ENCODE peak calls at places on chromosomes 5 and 9, in four cellular contexts. O is GM23338, F is HCT116, D is hepatocyte. A is an unnamed sample.

GRCh38 chr5:140358738-140359310 is 1.2 kb upstream of the SLC4A9 start:
- DNase-seq in O (peak; percentile 88), F (no peak), D (no peak), A (peak; percentile 87)

GRCh38 chr9:33695856-33696255 is 99.5 kb upstream of the PRSS3 start:
- DNase-seq in O (no peak), F (no peak), D (no peak), A (no peak)

GRCh38 chr9:127393680-127394079 is 3.3 kb upstream of the SLC2A8 start:
- DNase-seq in O (no peak), F (no peak), D (no peak), A (no peak)

GRCh38 chr5:149857499-149857898 is 87.1 kb downstream of the PDE6A start:
- DNase-seq in O (no peak), F (no peak), D (peak; percentile 49), A (no peak)

GRCh38 chr9:69476016-69476415 is 151.0 kb downstream of the ENTREP1 start:
- DNase-seq in O (no peak), F (no peak), D (no peak), A (no peak)

GRCh38 chr5:62460578-62460983 is 48.0 kb downstream of the IPO11 start:
- DNase-seq in O (peak; percentile 84), F (no peak), D (peak; percentile 70), A (peak; percentile 68)

GRCh38 chr9:121439016-121439415 is 60.6 kb downstream of the GGTA1 start:
- DNase-seq in O (no peak), F (no peak), D (no peak), A (no peak)

GRCh38 chr9:83544002-83544698 is 5.9 kb upstream of the FRMD3 start:
- DNase-seq in O (peak; percentile 88), F (peak; percentile 42), D (peak; percentile 80), A (peak; percentile 70)

GRCh38 chr9:124820606-124821246 is 32.5 kb upstream of the WDR38 start:
- DNase-seq in O (no peak), F (no peak), D (no peak), A (no peak)

GRCh38 chr9:127973169-127974001 is 7.4 kb downstream of the EEIG1 start:
- DNase-seq in O (no peak), F (no peak), D (no peak), A (no peak)

GRCh38 chr5:90173299-90174030 is 236.1 kb downstream of the CETN3 start:
- DNase-seq in O (no peak), F (no peak), D (no peak), A (no peak)

GRCh38 chr9:113493080-113493615 is 29.6 kb downstream of the RGS3 start:
- DNase-seq in O (no peak), F (no peak), D (no peak), A (no peak)

GRCh38 chr9:34771023-34771422 is 61.1 kb upstream of the CCL21 start:
- DNase-seq in O (no peak), F (no peak), D (no peak), A (no peak)

GRCh38 chr5:85614482-85614881 is 1003.3 kb upstream of the COX7C start:
- DNase-seq in O (no peak), F (no peak), D (no peak), A (no peak)

GRCh38 chr9:17322882-17323864 is 188.3 kb downstream of the CNTLN start:
- DNase-seq in O (no peak), F (no peak), D (no peak), A (no peak)

GRCh38 chr9:94085062-94085639 is 887 bp downstream of the PTPDC1 start:
- DNase-seq in O (peak; percentile 62), F (peak; percentile 82), D (no peak), A (no peak)
- H3K27ac ChIP-seq in O (peak overlapping the region; percentile 78), F (peak overlapping the region; percentile 42), D (no peak overlapping the region), A (no peak overlapping the region)

GRCh38 chr9:12544700-12545099 is 148.5 kb upstream of the TYRP1 start:
- DNase-seq in O (no peak), F (no peak), D (no peak), A (no peak)

GRCh38 chr9:12539602-12540001 is 153.6 kb upstream of the TYRP1 start:
- DNase-seq in O (no peak), F (no peak), D (no peak), A (no peak)

GRCh38 chr9:12538842-12539584 is 154.2 kb upstream of the TYRP1 start:
- DNase-seq in O (peak; percentile 21), F (no peak), D (no peak), A (no peak)
- TF ChIP-seq EZH2phosphoT487 in O (no peak), F (no peak), D (no peak), A (no peak)

DNA sequence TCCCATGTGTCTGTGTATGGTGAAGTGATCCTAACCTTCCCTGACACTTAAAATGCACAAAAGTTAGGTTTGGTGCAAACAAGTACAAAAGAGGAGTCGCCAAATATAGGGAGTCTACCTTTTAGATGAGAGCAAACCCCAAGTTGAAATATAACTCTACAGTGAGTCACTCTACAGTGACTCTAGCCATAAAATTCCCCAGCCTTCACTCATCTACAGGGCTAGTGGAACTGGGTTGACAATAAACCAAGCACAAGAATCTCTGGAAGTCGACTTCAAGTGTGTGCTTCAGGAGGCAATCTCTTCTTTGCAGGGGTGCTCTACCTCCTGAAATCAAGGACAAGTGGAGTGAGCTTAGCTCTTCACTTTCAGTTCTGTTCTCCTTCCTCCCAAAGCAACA is 3.3 kb downstream of the SHISAL2B start:
- DNase-seq in O (no peak), F (no peak), D (no peak), A (no peak)
- H3K27me3 ChIP-seq in O (peaks cover 19% of the 10 kb centered on the region), F (peaks cover 5% of the 10 kb centered on the region), D (peaks cover 39% of the 10 kb centered on the region), A (peaks cover 26% of the 10 kb centered on the region)

GRCh38 chr9:94553029-94553938 is 1.6 kb upstream of the PCAT7 start:
- DNase-seq in O (peak; percentile 45), F (no peak), D (peak; percentile 40), A (peak; percentile 45)

GRCh38 chr9:94554439-94555331 is at the start of gene PCAT7:
- DNase-seq in O (peak; percentile 89), F (peak; percentile 74), D (peak; percentile 92), A (peak; percentile 93)

GRCh38 chr9:94554078-94554438 is 825 bp upstream of the PCAT7 start:
- DNase-seq in O (no peak), F (no peak), D (peak; percentile 56), A (no peak)
- H3K27ac ChIP-seq in O (no peak overlapping the region), F (peak overlapping the region; percentile 79), D (peak overlapping the region; percentile 96), A (no peak overlapping the region)

DNA sequence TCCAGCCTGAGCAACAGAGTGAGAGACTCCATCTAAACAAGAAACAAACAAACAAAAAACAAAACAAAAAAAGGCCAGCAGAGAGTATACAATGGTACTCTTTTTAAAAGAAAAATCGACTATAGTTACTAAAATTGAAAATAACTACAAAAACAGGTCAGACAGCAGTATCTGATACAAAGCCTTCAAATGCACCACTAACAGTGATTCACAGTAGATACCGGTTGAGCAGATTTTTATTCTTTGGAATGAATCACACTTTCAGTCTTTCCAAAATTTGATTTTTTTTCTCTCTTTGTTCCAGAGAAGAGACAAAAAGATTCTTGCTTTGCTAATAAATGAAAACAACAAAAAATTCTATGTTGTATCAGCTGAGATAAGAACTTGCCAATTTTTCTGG is 36.9 kb downstream of the ROR2 start:
- DNase-seq in O (no peak), F (no peak), D (no peak), A (no peak)
- TF ChIP-seq EZH2phosphoT487 in O (no peak), F (no peak), D (no peak), A (no peak)

DNA sequence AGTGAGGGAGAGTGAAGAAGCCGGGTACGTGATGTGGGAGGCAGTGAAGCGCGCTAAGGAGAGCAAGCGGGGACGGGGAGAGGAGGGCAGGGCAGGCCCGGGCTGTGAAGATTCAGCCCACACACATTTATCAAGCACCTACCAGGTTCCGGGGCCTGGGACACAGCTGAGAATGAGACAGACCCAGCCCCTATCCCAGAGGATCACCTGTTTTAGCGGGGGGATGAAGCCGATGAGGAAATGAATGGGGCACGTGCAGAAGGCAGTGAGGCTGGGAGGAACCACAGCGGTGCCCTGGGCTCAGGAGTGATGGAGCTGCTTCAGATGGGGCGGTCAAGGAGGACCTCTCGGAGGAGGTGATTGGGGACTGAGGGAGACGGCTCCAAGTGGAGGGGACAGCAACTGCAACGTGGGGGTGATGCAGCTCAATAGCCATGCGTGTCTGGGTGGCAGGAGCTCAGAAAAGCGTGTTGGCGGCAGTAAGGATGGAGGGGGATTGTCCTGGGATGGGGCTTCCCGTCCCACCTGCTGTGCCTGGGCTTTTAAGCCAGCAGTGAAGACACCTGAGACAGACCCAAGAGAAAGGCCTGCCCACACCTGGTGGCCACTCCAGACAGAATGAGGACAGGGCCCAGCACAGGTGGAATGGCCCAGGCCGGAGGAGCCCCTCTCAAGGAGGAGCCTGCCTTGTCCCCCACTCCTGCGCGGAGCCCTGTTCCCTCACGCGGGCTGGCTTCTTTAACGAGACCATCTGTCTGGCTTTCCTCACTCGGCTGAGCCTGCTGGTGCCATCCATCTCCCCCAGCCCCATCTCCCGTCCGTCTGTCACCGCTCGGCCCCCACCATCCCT is 77.4 kb upstream of the UNC5A start:
- DNase-seq in O (no peak), F (no peak), D (no peak), A (no peak)
- H3K27me3 ChIP-seq in O (no peaks in the 10 kb centered on the region), F (peaks cover 5% of the 10 kb centered on the region), D (no peaks in the 10 kb centered on the region), A (no peaks in the 10 kb centered on the region)

DNA sequence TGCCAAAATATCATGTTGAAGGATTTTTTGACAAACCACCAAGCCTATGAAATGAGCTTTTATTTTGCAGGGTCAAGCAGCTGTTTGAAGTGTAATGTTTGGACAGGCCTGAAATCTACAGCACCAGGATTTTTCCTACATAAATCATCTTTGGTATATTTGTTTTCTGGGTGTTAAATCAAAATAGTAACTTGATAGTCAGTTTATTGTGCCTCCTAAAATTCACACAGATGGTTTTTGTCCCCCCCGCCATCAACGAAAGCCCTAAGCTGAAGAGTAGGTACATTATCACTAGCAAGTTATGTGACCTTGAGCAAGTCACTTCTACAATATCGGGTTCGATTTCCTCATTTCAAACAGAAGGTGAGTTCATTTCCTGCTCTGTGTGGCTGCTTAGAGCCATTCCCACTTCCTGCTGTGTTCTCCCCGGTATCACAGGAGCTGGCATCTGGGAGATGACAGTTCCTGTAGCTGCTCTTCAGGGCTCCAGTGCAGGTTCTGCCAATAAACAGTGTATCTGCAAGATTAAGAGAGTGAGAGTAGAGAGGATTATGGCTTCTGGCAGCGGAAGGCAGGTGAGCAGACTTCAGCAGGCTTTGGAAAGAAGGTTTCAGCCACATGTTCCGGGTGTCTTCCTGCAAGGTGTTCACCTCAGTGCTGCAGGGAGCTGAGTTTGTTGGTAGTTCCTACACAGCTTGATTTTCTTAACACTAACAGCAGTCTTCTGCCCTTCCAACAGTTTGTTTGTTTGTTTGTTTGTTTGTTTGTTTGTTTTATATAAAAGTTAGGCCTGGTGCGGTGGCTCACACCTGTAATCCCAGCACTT is 48.4 kb upstream of the GNE start:
- DNase-seq in O (no peak), F (no peak), D (no peak), A (no peak)
- H3K27ac ChIP-seq in O (no peak overlapping the region), F (no peak overlapping the region), D (peak overlapping the region; percentile 43), A (no peak overlapping the region)

DNA sequence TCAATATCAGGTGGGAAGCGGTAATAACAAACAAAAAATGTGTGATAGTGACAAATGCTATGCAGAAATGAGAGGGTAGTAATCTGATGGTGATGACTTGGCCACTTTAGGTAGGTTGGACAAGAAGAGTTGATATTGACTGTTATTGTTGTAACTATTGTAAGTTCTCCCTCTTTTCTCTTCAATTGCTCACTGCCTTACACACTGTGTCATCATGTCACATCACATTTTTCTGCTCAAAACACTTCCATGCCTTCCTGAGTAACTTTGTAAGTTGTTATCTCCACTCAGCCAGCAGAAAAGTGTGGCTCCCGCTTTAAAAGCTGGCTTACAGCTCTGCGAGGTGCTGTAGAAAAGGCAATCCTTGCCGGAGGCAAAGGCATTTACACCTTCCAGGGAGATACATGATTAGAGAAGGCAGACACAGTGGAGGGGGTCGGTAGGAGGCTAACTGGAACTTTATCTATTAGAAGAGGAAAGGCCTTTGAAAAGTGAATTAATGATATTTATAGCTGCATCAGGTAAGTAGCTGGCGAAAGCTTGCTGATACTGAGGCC is 85.2 kb upstream of the CLINT1 start:
- DNase-seq in O (no peak), F (no peak), D (no peak), A (peak; percentile 15)
- TF ChIP-seq EZH2phosphoT487 in O (no peak), F (no peak), D (no peak), A (no peak)

GRCh38 chr5:173233347-173234128 is 1.5 kb downstream of the NKX2-5 start:
- DNase-seq in O (peak; percentile 48), F (no peak), D (no peak), A (peak; percentile 41)
- H3K27me3 ChIP-seq in O (peaks cover 100% of the 10 kb centered on the region), F (no peaks in the 10 kb centered on the region), D (peaks cover 100% of the 10 kb centered on the region), A (peaks cover 100% of the 10 kb centered on the region)